ENCODE peak calls at places on chromosomes 13 and 19, in five cellular contexts. One of them, this sample, is unnamed.

GRCh38 chr13:113567681-113568080 is 16.9 kb upstream of the TFDP1 start:
- DNase-seq in fibroblast of the aortic adventitia: no peak
- DNase-seq in AG04450: no peak
- DNase-seq in dorsolateral prefrontal cortex: no peak
- DNase-seq in body of pancreas: no peak
- DNase-seq in this sample: no peak

GRCh38 chr19:5828661-5829566 is 10.6 kb downstream of the FUT6 start:
- DNase-seq in fibroblast of the aortic adventitia: peak
- DNase-seq in AG04450: no peak
- DNase-seq in dorsolateral prefrontal cortex: no peak
- DNase-seq in body of pancreas: peak
- DNase-seq in this sample: no peak

GRCh38 chr13:86355301-86355700 is 556.1 kb upstream of the SLITRK6 start:
- DNase-seq in fibroblast of the aortic adventitia: no peak
- DNase-seq in AG04450: no peak
- DNase-seq in dorsolateral prefrontal cortex: no peak
- DNase-seq in body of pancreas: no peak
- DNase-seq in this sample: no peak

GRCh38 chr19:31164666-31165265 is 184.5 kb downstream of the TSHZ3 start:
- DNase-seq in fibroblast of the aortic adventitia: no peak
- DNase-seq in AG04450: no peak
- DNase-seq in dorsolateral prefrontal cortex: no peak
- DNase-seq in body of pancreas: no peak
- DNase-seq in this sample: peak

GRCh38 chr19:44647144-44647543 is 3.4 kb downstream of the PVR start:
- DNase-seq in fibroblast of the aortic adventitia: no peak
- DNase-seq in AG04450: no peak
- DNase-seq in dorsolateral prefrontal cortex: no peak
- DNase-seq in body of pancreas: no peak
- DNase-seq in this sample: no peak

GRCh38 chr19:1938071-1938470 is 2.9 kb upstream of the CSNK1G2 start:
- DNase-seq in fibroblast of the aortic adventitia: no peak
- DNase-seq in AG04450: no peak
- DNase-seq in dorsolateral prefrontal cortex: no peak
- DNase-seq in body of pancreas: no peak
- DNase-seq in this sample: no peak

GRCh38 chr13:27186295-27186694 is 14.7 kb upstream of the USP12 start:
- DNase-seq in fibroblast of the aortic adventitia: no peak
- DNase-seq in AG04450: no peak
- DNase-seq in dorsolateral prefrontal cortex: no peak
- DNase-seq in body of pancreas: no peak
- DNase-seq in this sample: no peak

GRCh38 chr13:95641291-95641811 is 3.2 kb downstream of the DZIP1 start:
- DNase-seq in fibroblast of the aortic adventitia: no peak
- DNase-seq in AG04450: no peak
- DNase-seq in dorsolateral prefrontal cortex: peak
- DNase-seq in body of pancreas: peak
- DNase-seq in this sample: peak

GRCh38 chr13:107375701-107376350 is 807.9 kb upstream of the ARGLU1 start:
- DNase-seq in fibroblast of the aortic adventitia: no peak
- DNase-seq in AG04450: no peak
- DNase-seq in dorsolateral prefrontal cortex: no peak
- DNase-seq in body of pancreas: no peak
- DNase-seq in this sample: peak

GRCh38 chr13:49810464-49810824 is 18.0 kb upstream of the KPNA3 start:
- DNase-seq in fibroblast of the aortic adventitia: no peak
- DNase-seq in AG04450: no peak
- DNase-seq in dorsolateral prefrontal cortex: no peak
- DNase-seq in body of pancreas: no peak
- DNase-seq in this sample: no peak

GRCh38 chr13:101013245-101013644 is 338.6 kb upstream of the TMTC4 start:
- DNase-seq in fibroblast of the aortic adventitia: no peak
- DNase-seq in AG04450: no peak
- DNase-seq in dorsolateral prefrontal cortex: no peak
- DNase-seq in body of pancreas: no peak
- DNase-seq in this sample: no peak

GRCh38 chr13:72931311-72931710 is 127.5 kb upstream of the KLF5 start:
- DNase-seq in fibroblast of the aortic adventitia: no peak
- DNase-seq in AG04450: no peak
- DNase-seq in dorsolateral prefrontal cortex: no peak
- DNase-seq in body of pancreas: no peak
- DNase-seq in this sample: no peak

GRCh38 chr13:94612050-94612449 is 10.4 kb downstream of the GPR180 start:
- DNase-seq in fibroblast of the aortic adventitia: no peak
- DNase-seq in AG04450: no peak
- DNase-seq in dorsolateral prefrontal cortex: no peak
- DNase-seq in body of pancreas: no peak
- DNase-seq in this sample: no peak

GRCh38 chr13:50871405-50871804 is 27.9 kb upstream of the DLEU7 start:
- DNase-seq in fibroblast of the aortic adventitia: no peak
- DNase-seq in AG04450: no peak
- DNase-seq in dorsolateral prefrontal cortex: no peak
- DNase-seq in body of pancreas: no peak
- DNase-seq in this sample: no peak

GRCh38 chr13:94119360-94119936 is 360.0 kb downstream of the DCT start:
- DNase-seq in fibroblast of the aortic adventitia: no peak
- DNase-seq in AG04450: no peak
- DNase-seq in dorsolateral prefrontal cortex: no peak
- DNase-seq in body of pancreas: peak
- DNase-seq in this sample: no peak

GRCh38 chr19:53545271-53546065 is 7.5 kb downstream of the ZNF331 start:
- DNase-seq in fibroblast of the aortic adventitia: peak
- DNase-seq in AG04450: no peak
- DNase-seq in dorsolateral prefrontal cortex: no peak
- DNase-seq in body of pancreas: no peak
- DNase-seq in this sample: peak

GRCh38 chr13:91368676-91369425 is 21.4 kb downstream of the MIR17HG start:
- DNase-seq in fibroblast of the aortic adventitia: no peak
- DNase-seq in AG04450: no peak
- DNase-seq in dorsolateral prefrontal cortex: no peak
- DNase-seq in body of pancreas: no peak
- DNase-seq in this sample: peak

GRCh38 chr19:7657047-7657779 is 11.6 kb upstream of the RETN start:
- DNase-seq in fibroblast of the aortic adventitia: no peak
- DNase-seq in AG04450: no peak
- DNase-seq in dorsolateral prefrontal cortex: no peak
- DNase-seq in body of pancreas: no peak
- DNase-seq in this sample: no peak

GRCh38 chr19:53900191-53900860 is 8.8 kb upstream of the CACNG7 start:
- DNase-seq in fibroblast of the aortic adventitia: no peak
- DNase-seq in AG04450: no peak
- DNase-seq in dorsolateral prefrontal cortex: no peak
- DNase-seq in body of pancreas: no peak
- DNase-seq in this sample: no peak

GRCh38 chr19:29520390-29520789 is 5.4 kb upstream of the VSTM2B start:
- DNase-seq in fibroblast of the aortic adventitia: no peak
- DNase-seq in AG04450: no peak
- DNase-seq in dorsolateral prefrontal cortex: no peak
- DNase-seq in body of pancreas: no peak
- DNase-seq in this sample: no peak

GRCh38 chr19:41570639-41571112 is 5.3 kb upstream of the CEACAM21 start:
- DNase-seq in fibroblast of the aortic adventitia: peak
- DNase-seq in AG04450: peak
- DNase-seq in dorsolateral prefrontal cortex: peak
- DNase-seq in body of pancreas: peak
- DNase-seq in this sample: peak

GRCh38 chr13:113927661-113928581 is 46.0 kb downstream of the C13orf46 start:
- DNase-seq in fibroblast of the aortic adventitia: peak
- DNase-seq in AG04450: peak
- DNase-seq in dorsolateral prefrontal cortex: no peak
- DNase-seq in body of pancreas: no peak
- DNase-seq in this sample: peak

GRCh38 chr19:45508931-45509691 is 1.8 kb downstream of the VASP start:
- DNase-seq in fibroblast of the aortic adventitia: peak
- DNase-seq in AG04450: no peak
- DNase-seq in dorsolateral prefrontal cortex: no peak
- DNase-seq in body of pancreas: peak
- DNase-seq in this sample: peak

GRCh38 chr19:18587561-18587960 is 1.0 kb upstream of the REX1BD start:
- DNase-seq in fibroblast of the aortic adventitia: no peak
- DNase-seq in AG04450: no peak
- DNase-seq in dorsolateral prefrontal cortex: no peak
- DNase-seq in body of pancreas: no peak
- DNase-seq in this sample: no peak
- H3K4me3 ChIP-seq in fibroblast of the aortic adventitia: no peak
- H3K4me3 ChIP-seq in AG04450: no peak
- H3K4me3 ChIP-seq in dorsolateral prefrontal cortex: peak
- H3K4me3 ChIP-seq in body of pancreas: no peak
- H3K4me3 ChIP-seq in this sample: no peak

DNA sequence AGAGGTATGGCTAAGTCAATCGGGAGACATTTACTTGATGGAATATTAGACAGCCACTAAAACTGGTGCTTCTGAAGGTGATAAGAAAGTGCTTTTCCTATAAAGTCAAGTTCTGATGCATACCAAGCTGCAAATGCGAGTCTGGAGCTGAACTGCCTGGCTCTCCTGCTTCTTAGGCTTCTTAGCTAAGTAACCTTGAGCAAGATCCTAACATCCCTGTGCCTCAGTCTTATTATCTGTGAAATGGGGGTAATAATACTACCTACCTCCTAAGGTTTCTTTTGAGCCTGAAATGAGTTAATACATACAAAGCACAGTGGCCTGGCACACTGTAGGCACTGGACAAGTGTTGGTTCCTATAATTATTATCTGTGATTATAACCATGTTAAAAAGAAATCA is 64.5 kb downstream of the ZIC5 start:
- DNase-seq in fibroblast of the aortic adventitia: no peak
- DNase-seq in AG04450: no peak
- DNase-seq in dorsolateral prefrontal cortex: no peak
- DNase-seq in body of pancreas: no peak
- DNase-seq in this sample: no peak
- TF ChIP-seq CTCF in fibroblast of the aortic adventitia: no peak
- TF ChIP-seq CTCF in AG04450: no peak
- TF ChIP-seq CTCF in dorsolateral prefrontal cortex: no peak
- TF ChIP-seq CTCF in body of pancreas: no peak
- TF ChIP-seq CTCF in this sample: no peak

DNA sequence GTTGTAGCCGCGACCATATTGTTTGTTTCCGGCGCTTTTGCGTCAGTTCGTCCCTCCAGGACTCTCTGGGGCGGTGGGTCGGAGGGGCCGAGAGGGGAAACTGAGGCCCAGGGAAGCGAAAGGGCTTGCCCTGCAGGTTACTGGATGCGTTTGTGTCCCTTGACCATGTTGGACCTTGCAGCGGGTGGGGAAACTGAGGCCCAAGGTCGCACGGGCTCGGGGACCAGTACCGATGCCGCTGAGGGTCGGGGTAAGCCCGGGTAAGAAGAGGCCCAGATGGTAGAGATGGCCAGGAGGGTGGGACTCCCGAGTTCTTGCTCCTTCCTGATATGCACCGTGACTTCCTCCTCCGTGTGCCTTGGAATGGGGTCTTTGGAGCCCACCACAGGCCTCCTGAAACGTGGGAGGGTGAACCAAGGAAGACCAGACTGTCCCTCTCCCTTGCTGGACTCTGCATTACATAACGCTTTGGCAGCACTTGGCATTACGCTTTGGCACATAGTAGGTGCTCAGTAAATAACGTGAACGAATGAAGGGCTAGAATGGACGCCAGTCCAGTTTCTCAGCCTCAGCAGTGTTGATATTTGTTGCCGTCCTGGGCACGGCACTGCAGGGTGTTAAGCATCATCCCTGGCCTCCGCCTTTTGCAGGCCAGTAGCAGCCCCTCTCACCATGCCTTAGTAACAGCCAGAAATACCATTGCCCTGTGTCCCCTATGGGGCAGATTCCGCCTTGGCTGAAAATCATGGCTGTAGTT is 743 bp downstream of the CHAF1A start:
- DNase-seq in fibroblast of the aortic adventitia: no peak
- DNase-seq in AG04450: no peak
- DNase-seq in dorsolateral prefrontal cortex: no peak
- DNase-seq in body of pancreas: no peak
- DNase-seq in this sample: no peak
- H3K4me3 ChIP-seq in fibroblast of the aortic adventitia: peak
- H3K4me3 ChIP-seq in AG04450: peak
- H3K4me3 ChIP-seq in dorsolateral prefrontal cortex: peak
- H3K4me3 ChIP-seq in body of pancreas: peak
- H3K4me3 ChIP-seq in this sample: peak

GRCh38 chr19:49489601-49490167 is 2.3 kb downstream of the RPL13A start:
- DNase-seq in fibroblast of the aortic adventitia: no peak
- DNase-seq in AG04450: no peak
- DNase-seq in dorsolateral prefrontal cortex: no peak
- DNase-seq in body of pancreas: no peak
- DNase-seq in this sample: no peak
- TF ChIP-seq CTCF in fibroblast of the aortic adventitia: no peak
- TF ChIP-seq CTCF in AG04450: no peak
- TF ChIP-seq CTCF in dorsolateral prefrontal cortex: no peak
- TF ChIP-seq CTCF in body of pancreas: no peak
- TF ChIP-seq CTCF in this sample: no peak